ENCODE peak calls at places on chromosome 12, in four cellular contexts. X, V, N and C are unnamed samples.

GRCh38 chr12:571795-572531 is 91.3 kb downstream of the NINJ2 start:
- DNase-seq in N (no peak), V (no peak), X (no peak), C (no peak)

GRCh38 chr12:112176321-112177010 is 51.1 kb downstream of the TRAFD1 start:
- DNase-seq in V (no peak), X (no peak), N (no peak), C (no peak)

GRCh38 chr12:43336962-43337555 is 214.9 kb downstream of the ADAMTS20 start:
- DNase-seq in N (no peak), X (no peak), V (no peak), C (no peak)

GRCh38 chr12:86254399-86255107 is 1.6 kb downstream of the MGAT4C start:
- DNase-seq in X (no peak), N (no peak), V (no peak), C (no peak)

GRCh38 chr12:49342914-49343731 is 3.6 kb upstream of the DNAJC22 start:
- DNase-seq in V (no peak), N (peak; percentile 35), X (no peak), C (no peak)

GRCh38 chr12:13183621-13184020 is 12.9 kb upstream of the EMP1 start:
- DNase-seq in N (no peak), X (no peak), V (no peak), C (no peak)

GRCh38 chr12:108972226-108972757 is 48.6 kb downstream of the SVOP start:
- DNase-seq in N (no peak), V (no peak), X (no peak), C (peak; percentile 39)

GRCh38 chr12:76144253-76144564 is 59.7 kb upstream of the NAP1L1 start:
- DNase-seq in N (no peak), V (no peak), X (no peak), C (peak; percentile 49)

GRCh38 chr12:53949631-53950440 is 4.9 kb upstream of the HOXC12 start:
- DNase-seq in V (no peak), N (peak; percentile 62), X (no peak), C (no peak)

GRCh38 chr12:110249716-110250225 is 31.3 kb upstream of the ATP2A2 start:
- DNase-seq in V (peak; percentile 13), X (no peak), N (no peak), C (no peak)

GRCh38 chr12:23504641-23505399 is 444.6 kb downstream of the SOX5 start:
- DNase-seq in V (no peak), N (no peak), X (no peak), C (no peak)

GRCh38 chr12:75706786-75707605 is 195.6 kb upstream of the KRR1 start:
- DNase-seq in V (no peak), X (no peak), N (peak; percentile 67), C (no peak)

GRCh38 chr12:42145197-42145549 is 499 bp upstream of the GXYLT1 start:
- DNase-seq in V (no peak), N (peak; percentile 26), X (no peak), C (no peak)

GRCh38 chr12:108526482-108527234 is 11.6 kb downstream of the FICD start:
- DNase-seq in N (no peak), V (no peak), X (no peak), C (no peak)

GRCh38 chr12:7162691-7163114 is 26.8 kb upstream of the PEX5 start:
- DNase-seq in X (no peak), N (peak; percentile 40), V (no peak), C (no peak)

GRCh38 chr12:131132118-131132892 is 178.6 kb downstream of the ADGRD1 start:
- DNase-seq in N (peak; percentile 80), X (peak; percentile 89), V (no peak), C (peak; percentile 30)
- TF ChIP-seq SPI1 in N (no peak), X (no peak), V (no peak), C (no peak)

DNA sequence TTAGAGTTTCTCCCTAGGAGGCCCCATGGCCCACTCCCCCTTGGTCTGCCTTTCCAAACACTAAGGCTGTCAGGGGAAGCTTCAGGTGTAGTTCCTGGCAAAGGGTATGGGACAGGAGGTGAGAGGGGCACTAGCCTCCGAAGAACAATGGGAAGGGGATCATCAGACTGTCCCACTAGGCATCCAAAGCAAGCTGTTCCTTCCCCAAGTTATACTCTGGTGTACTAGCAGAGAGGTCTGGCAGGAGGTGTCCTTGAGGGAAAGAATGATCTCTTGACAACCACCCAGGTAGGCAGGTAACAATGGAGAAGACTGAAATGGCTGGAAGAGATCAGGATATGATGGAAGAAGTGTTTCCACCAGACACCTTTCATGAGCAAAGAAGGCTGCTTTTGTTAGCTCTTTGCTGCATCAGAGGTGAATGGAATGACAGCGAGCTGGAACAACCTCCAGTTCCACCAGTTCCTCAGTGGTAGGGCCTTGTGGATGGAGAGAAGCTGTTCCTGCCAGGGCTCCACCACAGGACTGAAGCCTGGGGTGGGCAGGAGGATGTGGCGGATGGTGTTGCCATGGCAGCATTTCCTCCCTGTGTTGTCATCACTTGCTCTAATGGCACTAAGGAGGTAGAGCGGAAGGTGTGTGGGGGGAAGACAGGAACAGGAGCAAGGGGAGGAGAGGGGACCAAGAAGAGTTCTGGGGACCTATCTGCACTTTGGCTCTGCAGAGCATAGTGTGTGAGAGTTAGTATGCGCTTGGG is 2.3 kb upstream of the AGAP2 start:
- DNase-seq in N (no peak), V (peak; percentile 53), X (peak; percentile 75), C (peak; percentile 84)
- TF ChIP-seq SPI1 in N (peak; percentile 2), V (no peak), X (peak; percentile 40), C (peak; percentile 32)

GRCh38 chr12:2482938-2483337 is 311.8 kb upstream of the FKBP4 start:
- DNase-seq in X (no peak), V (no peak), N (no peak), C (no peak)

GRCh38 chr12:2481346-2481745 is 313.4 kb upstream of the FKBP4 start:
- DNase-seq in V (no peak), N (no peak), X (no peak), C (no peak)

GRCh38 chr12:2479866-2480510 is 314.8 kb upstream of the FKBP4 start:
- DNase-seq in V (no peak), N (no peak), X (no peak), C (no peak)

GRCh38 chr12:2483713-2484112 is 311.1 kb upstream of the FKBP4 start:
- DNase-seq in V (no peak), N (no peak), X (no peak), C (no peak)

GRCh38 chr12:2481951-2482350 is 312.8 kb upstream of the FKBP4 start:
- DNase-seq in X (no peak), V (no peak), N (no peak), C (no peak)
- TF ChIP-seq SPI1 in X (no peak), V (no peak), N (no peak), C (no peak)

DNA sequence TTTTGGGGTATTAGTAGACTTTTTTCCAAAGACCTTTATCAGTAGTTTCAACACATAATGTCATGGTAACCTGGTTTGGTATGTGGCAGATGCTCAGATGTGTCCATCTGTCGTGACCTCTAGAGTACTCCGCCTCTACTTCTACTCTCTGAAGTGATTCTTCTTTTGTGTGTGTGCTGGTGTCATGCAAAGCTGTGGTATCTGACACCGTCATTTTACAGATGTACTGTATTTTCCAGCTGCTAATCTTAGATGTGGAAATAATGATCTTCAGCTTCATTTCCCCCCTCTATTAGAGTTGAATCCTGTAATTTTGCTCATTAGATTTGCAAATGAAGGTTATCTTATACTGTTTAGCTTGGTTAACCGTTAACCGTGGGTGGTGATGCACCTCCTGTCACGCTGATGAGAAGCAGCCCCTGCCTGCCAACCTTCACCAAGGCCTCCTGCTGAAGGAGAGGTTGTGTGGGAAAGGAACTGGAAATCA is 222.4 kb upstream of the AMIGO2 start:
- DNase-seq in X (no peak), N (peak; percentile 26), V (no peak), C (no peak)
- TF ChIP-seq SPI1 in X (no peak), N (no peak), V (no peak), C (no peak)

DNA sequence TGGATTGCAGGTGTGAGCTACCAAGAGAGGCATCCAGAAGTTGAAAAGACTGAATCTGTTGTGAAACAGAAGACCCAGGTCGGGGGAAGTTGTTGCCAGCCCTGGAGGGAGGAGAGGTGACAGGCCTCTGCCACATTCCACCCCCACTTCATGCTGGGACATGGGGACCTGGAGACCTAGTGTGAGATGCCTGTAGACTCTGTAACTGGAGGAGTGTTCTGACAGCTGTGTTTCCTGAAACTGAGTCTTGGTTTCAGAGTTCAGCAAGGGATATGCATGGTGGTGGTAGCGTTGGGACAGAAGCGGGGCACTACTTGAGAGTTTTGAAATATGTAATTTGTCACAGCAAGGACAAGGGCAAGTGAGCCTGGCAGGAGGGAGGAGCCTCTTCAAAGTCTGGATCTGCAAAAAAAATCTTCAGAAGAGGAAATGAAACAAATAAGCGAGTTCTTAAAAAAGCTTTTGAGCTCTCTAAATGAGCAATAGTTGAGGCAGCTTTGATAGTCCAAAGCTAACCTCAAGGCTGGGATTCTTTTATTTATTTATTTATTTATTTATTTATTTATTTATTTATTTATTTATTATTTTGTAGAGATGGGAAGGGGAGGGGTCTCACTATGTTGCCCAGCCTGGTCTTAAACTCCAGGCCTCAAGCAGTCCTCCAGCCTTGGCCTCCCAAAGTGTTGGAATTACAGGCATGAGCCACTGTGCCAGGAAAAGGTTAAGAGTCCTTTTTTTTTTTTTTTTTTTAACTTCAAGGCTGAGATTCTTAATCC is 58.9 kb upstream of the EEA1 start:
- DNase-seq in V (peak; percentile 98), N (no peak), X (no peak), C (peak; percentile 68)
- TF ChIP-seq SPI1 in V (peak; percentile 93), N (no peak), X (peak; percentile 97), C (peak; percentile 7)

GRCh38 chr12:21882635-21883034 is 58.6 kb downstream of the ABCC9 start:
- DNase-seq in X (no peak), N (no peak), V (no peak), C (no peak)
- TF ChIP-seq SPI1 in X (no peak), N (no peak), V (no peak), C (no peak)

DNA sequence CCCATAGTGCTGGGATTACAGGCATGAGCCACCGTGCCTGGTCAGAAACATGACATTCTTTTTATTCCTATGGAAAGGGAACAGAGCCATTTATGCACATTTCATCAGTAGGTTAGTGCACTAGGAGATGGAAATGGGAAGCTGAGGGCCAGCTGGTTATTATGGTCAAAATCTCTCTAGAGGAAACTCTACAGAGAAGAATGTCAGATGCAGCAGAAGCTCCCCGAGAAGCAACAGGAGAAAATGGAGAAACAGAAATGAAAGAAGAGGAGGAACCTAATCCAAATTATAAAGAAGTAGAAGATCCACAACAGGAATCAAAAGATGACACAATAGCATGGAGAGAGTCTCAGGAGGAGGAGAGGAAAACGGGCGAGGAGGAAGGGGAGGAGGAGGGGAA is 2.7 kb downstream of the CFAP251 start:
- DNase-seq in N (no peak), V (no peak), X (no peak), C (no peak)
- TF ChIP-seq SPI1 in N (no peak), V (no peak), X (no peak), C (no peak)